ENCODE peak calls at places on chromosomes 12 and 14, in four cellular contexts. B is A673, V is transverse colon, F is T-helper 2 cell. N is an unnamed sample.
A peak's percentile ranks its signal among the peaks of the same experiment; 100 is the strongest.

GRCh38 chr12:49232940-49233841 is 31.7 kb upstream of the TUBA1C start:
- DNase-seq in B (peak; percentile 89), V (peak; percentile 28), F (no peak), N (peak; percentile 49)

GRCh38 chr12:19048943-19049342 is 80.6 kb upstream of the PLEKHA5 start:
- DNase-seq in F (peak; percentile 31), V (no peak), B (no peak), N (no peak)

GRCh38 chr12:5200276-5201087 is 156.8 kb downstream of the KCNA5 start:
- DNase-seq in V (peak; percentile 46), F (peak; percentile 5), B (peak; percentile 52), N (peak; percentile 78)

GRCh38 chr12:21001778-21002177 is 129.2 kb upstream of the SLCO1B1 start:
- DNase-seq in F (no peak), B (no peak), V (no peak), N (no peak)

GRCh38 chr14:75470238-75470797 is 42.5 kb downstream of the JDP2 start:
- DNase-seq in B (no peak), F (no peak), V (peak; percentile 52), N (no peak)

GRCh38 chr12:18467636-18468520 is 206.6 kb downstream of the PIK3C2G start:
- DNase-seq in B (no peak), V (no peak), F (no peak), N (no peak)

GRCh38 chr12:15693233-15693911 is 95.8 kb downstream of the EPS8 start:
- DNase-seq in V (no peak), B (no peak), F (no peak), N (no peak)

GRCh38 chr12:67981236-67982164 is 7.7 kb upstream of the IFNG-AS1 start:
- DNase-seq in B (peak; percentile 82), F (no peak), V (no peak), N (no peak)

GRCh38 chr14:24196071-24197061 is 1.1 kb upstream of the TM9SF1 start:
- DNase-seq in B (no peak), F (no peak), V (no peak), N (no peak)

GRCh38 chr14:91245029-91245428 is 525 bp upstream of the GPR68 start:
- DNase-seq in F (peak; percentile 97), B (no peak), V (peak; percentile 48), N (peak; percentile 86)

GRCh38 chr14:30211326-30211725 is 283.7 kb upstream of the PRKD1 start:
- DNase-seq in F (no peak), B (no peak), V (no peak), N (no peak)

GRCh38 chr12:50662121-50662480 is 101.8 kb upstream of the ATF1 start:
- DNase-seq in V (no peak), F (no peak), B (no peak), N (no peak)

GRCh38 chr12:14766649-14767215 is 36.5 kb downstream of the WBP11 start:
- DNase-seq in V (no peak), F (no peak), B (no peak), N (no peak)

GRCh38 chr12:89701606-89702206 is 6.9 kb downstream of the ATP2B1 start:
- DNase-seq in V (no peak), F (no peak), B (no peak), N (no peak)

GRCh38 chr14:105430042-105430441 is 10.4 kb downstream of the MTA1 start:
- DNase-seq in F (no peak), B (no peak), V (no peak), N (no peak)

GRCh38 chr12:122946690-122947271 is 19.5 kb downstream of the ABCB9 start:
- DNase-seq in V (peak; percentile 88), F (peak; percentile 84), B (peak; percentile 53), N (peak; percentile 68)

GRCh38 chr14:105187935-105188524 is 6.9 kb upstream of the NUDT14 start:
- DNase-seq in V (peak; percentile 56), B (no peak), F (no peak), N (no peak)

GRCh38 chr12:131084341-131085011 is 130.8 kb downstream of the ADGRD1 start:
- DNase-seq in F (no peak), V (no peak), B (no peak), N (no peak)

GRCh38 chr12:52086366-52086765 is 6.9 kb downstream of the SMIM41 start:
- DNase-seq in B (no peak), F (no peak), V (no peak), N (peak; percentile 70)

GRCh38 chr14:71441142-71441541 is 491.1 kb upstream of the RGS6 start:
- DNase-seq in B (no peak), F (no peak), V (no peak), N (no peak)

GRCh38 chr12:95220726-95221125 is 3.1 kb downstream of the VEZT start:
- DNase-seq in V (no peak), B (no peak), F (no peak), N (no peak)

GRCh38 chr14:24633353-24633752 is 637 bp downstream of the GZMB start:
- DNase-seq in F (no peak), V (no peak), B (no peak), N (no peak)

N was measured in Peyer's patch.